ENCODE peak calls at places on chromosomes 16 and 17, in ten cellular contexts. One of them, this sample, is unnamed.

GRCh38 chr17:71055128-71055527 is 885.8 kb downstream of the KCNJ2 start:
- DNase-seq in lung microvascular endothelial cell: no peak
- DNase-seq in brain microvascular endothelial cell: peak; percentile 27
- DNase-seq in nephron progenitor cell: no peak
- DNase-seq in osteoblast: peak; percentile 51
- DNase-seq in neural progenitor cell: no peak
- DNase-seq in stimulated activated CD4-positive, alpha-beta T cell treated with anti-CD3 and anti-CD28 coated beads, Interleukin-15, amount 100 ng/mL, for 1 hour: no peak
- DNase-seq in NCI-H1694 treated with DMSO at 0.1 percent for 48 hours: no peak
- DNase-seq in GM12891: no peak
- DNase-seq in T1000: no peak
- DNase-seq in this sample: no peak

GRCh38 chr17:82551779-82552457 is 32.4 kb downstream of the FOXK2 start:
- DNase-seq in osteoblast: peak; percentile 96
- DNase-seq in brain microvascular endothelial cell: peak; percentile 62
- DNase-seq in GM12891: peak; percentile 87
- DNase-seq in T1000: peak; percentile 55
- DNase-seq in NCI-H1694 treated with DMSO at 0.1 percent for 48 hours: peak; percentile 54
- DNase-seq in neural progenitor cell: peak; percentile 39
- DNase-seq in lung microvascular endothelial cell: peak; percentile 76
- DNase-seq in stimulated activated CD4-positive, alpha-beta T cell treated with anti-CD3 and anti-CD28 coated beads, Interleukin-15, amount 100 ng/mL, for 1 hour: peak; percentile 55
- DNase-seq in nephron progenitor cell: peak; percentile 55
- DNase-seq in this sample: peak; percentile 88

GRCh38 chr17:58516644-58517377 is 2.4 kb upstream of the MTMR4 start:
- DNase-seq in brain microvascular endothelial cell: no peak
- DNase-seq in T1000: no peak
- DNase-seq in neural progenitor cell: no peak
- DNase-seq in stimulated activated CD4-positive, alpha-beta T cell treated with anti-CD3 and anti-CD28 coated beads, Interleukin-15, amount 100 ng/mL, for 1 hour: no peak
- DNase-seq in nephron progenitor cell: no peak
- DNase-seq in GM12891: no peak
- DNase-seq in NCI-H1694 treated with DMSO at 0.1 percent for 48 hours: no peak
- DNase-seq in lung microvascular endothelial cell: no peak
- DNase-seq in osteoblast: no peak
- DNase-seq in this sample: no peak

GRCh38 chr16:9192746-9193145 is 101.3 kb downstream of the HAPSTR1 start:
- DNase-seq in stimulated activated CD4-positive, alpha-beta T cell treated with anti-CD3 and anti-CD28 coated beads, Interleukin-15, amount 100 ng/mL, for 1 hour: no peak
- DNase-seq in nephron progenitor cell: no peak
- DNase-seq in GM12891: no peak
- DNase-seq in T1000: no peak
- DNase-seq in neural progenitor cell: no peak
- DNase-seq in osteoblast: no peak
- DNase-seq in NCI-H1694 treated with DMSO at 0.1 percent for 48 hours: no peak
- DNase-seq in brain microvascular endothelial cell: no peak
- DNase-seq in lung microvascular endothelial cell: no peak
- DNase-seq in this sample: no peak

GRCh38 chr16:1057252-1057932 is 15.2 kb upstream of the SSTR5 start:
- DNase-seq in nephron progenitor cell: peak; percentile 72
- DNase-seq in T1000: no peak
- DNase-seq in NCI-H1694 treated with DMSO at 0.1 percent for 48 hours: no peak
- DNase-seq in lung microvascular endothelial cell: peak; percentile 20
- DNase-seq in stimulated activated CD4-positive, alpha-beta T cell treated with anti-CD3 and anti-CD28 coated beads, Interleukin-15, amount 100 ng/mL, for 1 hour: peak; percentile 43
- DNase-seq in osteoblast: peak; percentile 98
- DNase-seq in neural progenitor cell: peak; percentile 64
- DNase-seq in GM12891: peak; percentile 61
- DNase-seq in brain microvascular endothelial cell: no peak
- DNase-seq in this sample: peak; percentile 83

GRCh38 chr17:59377410-59377809 is 46.0 kb downstream of the YPEL2 start:
- DNase-seq in stimulated activated CD4-positive, alpha-beta T cell treated with anti-CD3 and anti-CD28 coated beads, Interleukin-15, amount 100 ng/mL, for 1 hour: no peak
- DNase-seq in lung microvascular endothelial cell: peak; percentile 62
- DNase-seq in neural progenitor cell: no peak
- DNase-seq in nephron progenitor cell: no peak
- DNase-seq in osteoblast: peak; percentile 81
- DNase-seq in brain microvascular endothelial cell: no peak
- DNase-seq in NCI-H1694 treated with DMSO at 0.1 percent for 48 hours: peak; percentile 94
- DNase-seq in T1000: no peak
- DNase-seq in GM12891: no peak
- DNase-seq in this sample: no peak

GRCh38 chr17:78337244-78338109 is 22.4 kb downstream of the SOCS3 start:
- DNase-seq in lung microvascular endothelial cell: no peak
- DNase-seq in T1000: peak; percentile 82
- DNase-seq in brain microvascular endothelial cell: peak; percentile 94
- DNase-seq in NCI-H1694 treated with DMSO at 0.1 percent for 48 hours: no peak
- DNase-seq in GM12891: no peak
- DNase-seq in stimulated activated CD4-positive, alpha-beta T cell treated with anti-CD3 and anti-CD28 coated beads, Interleukin-15, amount 100 ng/mL, for 1 hour: no peak
- DNase-seq in nephron progenitor cell: no peak
- DNase-seq in osteoblast: peak; percentile 99
- DNase-seq in neural progenitor cell: no peak
- DNase-seq in this sample: peak; percentile 79

GRCh38 chr17:50916026-50916707 is 50.0 kb upstream of the TOB1 start:
- DNase-seq in lung microvascular endothelial cell: no peak
- DNase-seq in NCI-H1694 treated with DMSO at 0.1 percent for 48 hours: no peak
- DNase-seq in brain microvascular endothelial cell: no peak
- DNase-seq in GM12891: no peak
- DNase-seq in neural progenitor cell: no peak
- DNase-seq in osteoblast: peak; percentile 34
- DNase-seq in T1000: no peak
- DNase-seq in nephron progenitor cell: no peak
- DNase-seq in stimulated activated CD4-positive, alpha-beta T cell treated with anti-CD3 and anti-CD28 coated beads, Interleukin-15, amount 100 ng/mL, for 1 hour: no peak
- DNase-seq in this sample: no peak

GRCh38 chr16:86824751-86825310 is 246.5 kb downstream of the FOXL1 start:
- DNase-seq in osteoblast: no peak
- DNase-seq in lung microvascular endothelial cell: peak; percentile 54
- DNase-seq in nephron progenitor cell: peak; percentile 24
- DNase-seq in T1000: no peak
- DNase-seq in brain microvascular endothelial cell: peak; percentile 50
- DNase-seq in stimulated activated CD4-positive, alpha-beta T cell treated with anti-CD3 and anti-CD28 coated beads, Interleukin-15, amount 100 ng/mL, for 1 hour: no peak
- DNase-seq in NCI-H1694 treated with DMSO at 0.1 percent for 48 hours: no peak
- DNase-seq in GM12891: no peak
- DNase-seq in neural progenitor cell: no peak
- DNase-seq in this sample: no peak

GRCh38 chr16:78607022-78607421 is 507.6 kb downstream of the WWOX start:
- DNase-seq in osteoblast: no peak
- DNase-seq in neural progenitor cell: no peak
- DNase-seq in T1000: no peak
- DNase-seq in brain microvascular endothelial cell: no peak
- DNase-seq in lung microvascular endothelial cell: no peak
- DNase-seq in GM12891: no peak
- DNase-seq in NCI-H1694 treated with DMSO at 0.1 percent for 48 hours: no peak
- DNase-seq in nephron progenitor cell: no peak
- DNase-seq in stimulated activated CD4-positive, alpha-beta T cell treated with anti-CD3 and anti-CD28 coated beads, Interleukin-15, amount 100 ng/mL, for 1 hour: no peak
- DNase-seq in this sample: no peak

GRCh38 chr17:37821025-37821713 is 76.3 kb upstream of the HNF1B start:
- DNase-seq in nephron progenitor cell: no peak
- DNase-seq in osteoblast: no peak
- DNase-seq in stimulated activated CD4-positive, alpha-beta T cell treated with anti-CD3 and anti-CD28 coated beads, Interleukin-15, amount 100 ng/mL, for 1 hour: no peak
- DNase-seq in GM12891: no peak
- DNase-seq in lung microvascular endothelial cell: no peak
- DNase-seq in neural progenitor cell: no peak
- DNase-seq in NCI-H1694 treated with DMSO at 0.1 percent for 48 hours: no peak
- DNase-seq in T1000: no peak
- DNase-seq in brain microvascular endothelial cell: no peak
- DNase-seq in this sample: no peak

GRCh38 chr17:40331743-40332641 is 23.0 kb downstream of the RARA start:
- DNase-seq in osteoblast: peak; percentile 99
- DNase-seq in neural progenitor cell: no peak
- DNase-seq in lung microvascular endothelial cell: peak; percentile 47
- DNase-seq in T1000: no peak
- DNase-seq in brain microvascular endothelial cell: no peak
- DNase-seq in nephron progenitor cell: no peak
- DNase-seq in GM12891: no peak
- DNase-seq in NCI-H1694 treated with DMSO at 0.1 percent for 48 hours: no peak
- DNase-seq in stimulated activated CD4-positive, alpha-beta T cell treated with anti-CD3 and anti-CD28 coated beads, Interleukin-15, amount 100 ng/mL, for 1 hour: no peak
- DNase-seq in this sample: no peak

GRCh38 chr17:67359960-67360817 is 6.2 kb downstream of the PSMD12 start:
- DNase-seq in neural progenitor cell: peak; percentile 35
- DNase-seq in NCI-H1694 treated with DMSO at 0.1 percent for 48 hours: peak; percentile 8
- DNase-seq in nephron progenitor cell: no peak
- DNase-seq in osteoblast: peak; percentile 76
- DNase-seq in lung microvascular endothelial cell: peak; percentile 47
- DNase-seq in stimulated activated CD4-positive, alpha-beta T cell treated with anti-CD3 and anti-CD28 coated beads, Interleukin-15, amount 100 ng/mL, for 1 hour: no peak
- DNase-seq in T1000: no peak
- DNase-seq in GM12891: peak; percentile 30
- DNase-seq in brain microvascular endothelial cell: no peak
- DNase-seq in this sample: no peak

GRCh38 chr16:9008335-9009260 is 44.9 kb upstream of the USP7 start:
- DNase-seq in neural progenitor cell: peak; percentile 89
- DNase-seq in NCI-H1694 treated with DMSO at 0.1 percent for 48 hours: peak; percentile 30
- DNase-seq in lung microvascular endothelial cell: peak; percentile 62
- DNase-seq in osteoblast: peak; percentile 98
- DNase-seq in T1000: no peak
- DNase-seq in stimulated activated CD4-positive, alpha-beta T cell treated with anti-CD3 and anti-CD28 coated beads, Interleukin-15, amount 100 ng/mL, for 1 hour: peak; percentile 40
- DNase-seq in GM12891: peak; percentile 90
- DNase-seq in nephron progenitor cell: peak; percentile 85
- DNase-seq in brain microvascular endothelial cell: peak; percentile 48
- DNase-seq in this sample: peak; percentile 88

GRCh38 chr16:75908718-75909117 is 182.4 kb upstream of the CPHXL start:
- DNase-seq in T1000: no peak
- DNase-seq in NCI-H1694 treated with DMSO at 0.1 percent for 48 hours: peak; percentile 96
- DNase-seq in neural progenitor cell: no peak
- DNase-seq in brain microvascular endothelial cell: no peak
- DNase-seq in stimulated activated CD4-positive, alpha-beta T cell treated with anti-CD3 and anti-CD28 coated beads, Interleukin-15, amount 100 ng/mL, for 1 hour: no peak
- DNase-seq in nephron progenitor cell: no peak
- DNase-seq in lung microvascular endothelial cell: no peak
- DNase-seq in GM12891: no peak
- DNase-seq in osteoblast: no peak
- DNase-seq in this sample: no peak

GRCh38 chr16:82954224-82954929 is 327.6 kb downstream of the CDH13 start:
- DNase-seq in osteoblast: peak; percentile 38
- DNase-seq in brain microvascular endothelial cell: peak; percentile 36
- DNase-seq in stimulated activated CD4-positive, alpha-beta T cell treated with anti-CD3 and anti-CD28 coated beads, Interleukin-15, amount 100 ng/mL, for 1 hour: no peak
- DNase-seq in GM12891: no peak
- DNase-seq in lung microvascular endothelial cell: no peak
- DNase-seq in nephron progenitor cell: no peak
- DNase-seq in neural progenitor cell: no peak
- DNase-seq in T1000: no peak
- DNase-seq in NCI-H1694 treated with DMSO at 0.1 percent for 48 hours: no peak
- DNase-seq in this sample: no peak

This sample was measured in GM20000.